ENCODE peak calls at places on chromosomes 6 and 20, in five cellular contexts. One of them, this sample, is unnamed.
A peak's percentile ranks its signal among the peaks of the same experiment; 100 is the strongest.

GRCh38 chr20:44780226-44780625 is 30.1 kb downstream of the RIMS4 start:
- DNase-seq in HepG2: peak; percentile 55
- DNase-seq in H1: no peak
- DNase-seq in GM12878: no peak
- DNase-seq in K562: peak; percentile 55
- DNase-seq in this sample: peak; percentile 28

GRCh38 chr20:46701556-46701955 is 7.9 kb upstream of the SLC2A10 start:
- DNase-seq in GM12878: no peak
- DNase-seq in K562: no peak
- DNase-seq in HepG2: no peak
- DNase-seq in H1: no peak
- DNase-seq in this sample: no peak

GRCh38 chr6:43952746-43953145 is 174.5 kb downstream of the MRPL14 start:
- DNase-seq in GM12878: no peak
- DNase-seq in HepG2: peak; percentile 29
- DNase-seq in K562: peak; percentile 64
- DNase-seq in H1: no peak
- DNase-seq in this sample: peak; percentile 12

GRCh38 chr6:106084106-106084963 is 1.8 kb upstream of the PRDM1 start:
- DNase-seq in H1: peak; percentile 53
- DNase-seq in HepG2: peak; percentile 7
- DNase-seq in K562: peak; percentile 33
- DNase-seq in GM12878: peak; percentile 84
- DNase-seq in this sample: peak; percentile 42

GRCh38 chr20:56316483-56316882 is 42.3 kb upstream of the FAM210B start:
- DNase-seq in GM12878: no peak
- DNase-seq in HepG2: no peak
- DNase-seq in K562: no peak
- DNase-seq in H1: no peak
- DNase-seq in this sample: no peak

GRCh38 chr6:104682722-104683643 is 176.7 kb downstream of the HACE1 start:
- DNase-seq in HepG2: peak; percentile 40
- DNase-seq in K562: peak; percentile 82
- DNase-seq in GM12878: no peak
- DNase-seq in H1: peak; percentile 51
- DNase-seq in this sample: peak; percentile 66

GRCh38 chr6:134480593-134480992 is 162.7 kb upstream of the SGK1 start:
- DNase-seq in HepG2: no peak
- DNase-seq in H1: no peak
- DNase-seq in K562: no peak
- DNase-seq in GM12878: no peak
- DNase-seq in this sample: no peak

GRCh38 chr6:21238208-21238607 is 355.3 kb upstream of the SOX4 start:
- DNase-seq in GM12878: no peak
- DNase-seq in HepG2: no peak
- DNase-seq in H1: no peak
- DNase-seq in K562: no peak
- DNase-seq in this sample: no peak

GRCh38 chr6:52507557-52508260 is 69.2 kb downstream of the TRAM2 start:
- DNase-seq in H1: no peak
- DNase-seq in HepG2: no peak
- DNase-seq in K562: peak; percentile 62
- DNase-seq in GM12878: no peak
- DNase-seq in this sample: no peak

GRCh38 chr20:57397693-57398108 is 6.5 kb downstream of the RBM38 start:
- DNase-seq in HepG2: no peak
- DNase-seq in GM12878: no peak
- DNase-seq in H1: no peak
- DNase-seq in K562: no peak
- DNase-seq in this sample: no peak

GRCh38 chr20:4006640-4007039 is 8.7 kb downstream of the RNF24 start:
- DNase-seq in H1: no peak
- DNase-seq in K562: no peak
- DNase-seq in GM12878: no peak
- DNase-seq in HepG2: no peak
- DNase-seq in this sample: no peak

GRCh38 chr6:138605958-138606357 is 106.7 kb upstream of the NHSL1 start:
- DNase-seq in K562: no peak
- DNase-seq in GM12878: no peak
- DNase-seq in HepG2: no peak
- DNase-seq in H1: no peak
- DNase-seq in this sample: no peak

GRCh38 chr6:57268294-57268640 is 46.2 kb upstream of the RAB23 start:
- DNase-seq in HepG2: no peak
- DNase-seq in K562: no peak
- DNase-seq in H1: no peak
- DNase-seq in GM12878: no peak
- DNase-seq in this sample: no peak

GRCh38 chr6:99187429-99187828 is 162.0 kb downstream of the FAXC start:
- DNase-seq in H1: no peak
- DNase-seq in K562: no peak
- DNase-seq in GM12878: no peak
- DNase-seq in HepG2: no peak
- DNase-seq in this sample: no peak

GRCh38 chr6:12060780-12061619 is 48.9 kb downstream of the HIVEP1 start:
- DNase-seq in HepG2: no peak
- DNase-seq in H1: peak; percentile 46
- DNase-seq in K562: peak; percentile 50
- DNase-seq in GM12878: peak; percentile 87
- DNase-seq in this sample: peak; percentile 74

GRCh38 chr6:43776799-43777776 is 7.1 kb downstream of the VEGFA start:
- DNase-seq in GM12878: no peak
- DNase-seq in HepG2: no peak
- DNase-seq in H1: no peak
- DNase-seq in K562: no peak
- DNase-seq in this sample: no peak

GRCh38 chr6:18245642-18246041 is 18.7 kb downstream of the DEK start:
- DNase-seq in GM12878: no peak
- DNase-seq in K562: no peak
- DNase-seq in HepG2: no peak
- DNase-seq in H1: no peak
- DNase-seq in this sample: no peak

GRCh38 chr6:89352329-89353117 is at the start of gene UBE2J1:
- DNase-seq in GM12878: no peak
- DNase-seq in HepG2: peak; percentile 80
- DNase-seq in K562: peak; percentile 82
- DNase-seq in H1: no peak
- DNase-seq in this sample: peak; percentile 48

GRCh38 chr6:19719691-19720127 is 117.5 kb upstream of the ID4 start:
- DNase-seq in H1: no peak
- DNase-seq in HepG2: no peak
- DNase-seq in K562: no peak
- DNase-seq in GM12878: no peak
- DNase-seq in this sample: no peak

GRCh38 chr6:100344761-100345160 is 120.0 kb downstream of the SIM1 start:
- DNase-seq in HepG2: no peak
- DNase-seq in GM12878: no peak
- DNase-seq in H1: no peak
- DNase-seq in K562: no peak
- DNase-seq in this sample: no peak

DNA sequence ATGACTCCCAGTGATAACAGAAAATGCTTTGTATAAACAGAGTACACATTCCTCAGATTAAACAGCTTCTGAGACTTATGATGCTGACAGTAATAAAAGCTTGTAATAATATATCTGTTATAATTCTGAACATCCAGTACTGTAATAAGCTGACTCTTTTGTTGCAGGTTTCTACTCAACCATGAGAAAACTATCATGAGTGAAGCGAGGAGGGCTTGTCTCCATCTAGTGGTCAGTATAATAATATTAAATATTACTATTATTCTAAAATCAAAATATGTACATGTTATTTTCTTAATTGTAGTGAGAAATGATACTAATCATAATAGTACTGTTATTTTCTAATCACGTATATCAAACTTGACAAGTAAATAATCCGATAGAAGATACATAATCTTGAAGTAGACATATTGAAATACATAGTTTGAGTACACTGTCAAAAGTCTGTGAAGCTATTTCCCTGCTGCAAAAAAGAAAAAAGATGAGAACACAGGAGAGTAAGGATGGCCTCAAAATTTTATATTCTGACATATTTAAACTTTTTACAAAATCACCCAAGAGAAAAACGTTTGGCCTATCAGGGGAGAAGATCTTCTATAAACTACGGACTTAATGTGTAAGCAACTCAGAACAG is 183.1 kb downstream of the MOXD1 start:
- DNase-seq in HepG2: peak; percentile 25
- DNase-seq in GM12878: no peak
- DNase-seq in H1: no peak
- DNase-seq in K562: no peak
- DNase-seq in this sample: no peak
- TF ChIP-seq KDM1A in HepG2: no peak
- TF ChIP-seq KDM1A in GM12878: no peak
- TF ChIP-seq KDM1A in H1: no peak
- TF ChIP-seq KDM1A in K562: no peak
- TF ChIP-seq KDM1A in this sample: no peak

GRCh38 chr20:8935878-8936277 is 133.0 kb upstream of the PLCB4 start:
- DNase-seq in HepG2: no peak
- DNase-seq in GM12878: no peak
- DNase-seq in H1: no peak
- DNase-seq in K562: no peak
- DNase-seq in this sample: no peak

GRCh38 chr20:8934362-8934761 is 134.5 kb upstream of the PLCB4 start:
- DNase-seq in H1: no peak
- DNase-seq in HepG2: no peak
- DNase-seq in K562: no peak
- DNase-seq in GM12878: no peak
- DNase-seq in this sample: no peak

GRCh38 chr20:8930691-8931090 is 138.2 kb upstream of the PLCB4 start:
- DNase-seq in K562: no peak
- DNase-seq in GM12878: no peak
- DNase-seq in H1: no peak
- DNase-seq in HepG2: no peak
- DNase-seq in this sample: no peak

GRCh38 chr20:8933391-8933807 is 135.5 kb upstream of the PLCB4 start:
- DNase-seq in HepG2: no peak
- DNase-seq in K562: no peak
- DNase-seq in H1: no peak
- DNase-seq in GM12878: no peak
- DNase-seq in this sample: no peak

DNA sequence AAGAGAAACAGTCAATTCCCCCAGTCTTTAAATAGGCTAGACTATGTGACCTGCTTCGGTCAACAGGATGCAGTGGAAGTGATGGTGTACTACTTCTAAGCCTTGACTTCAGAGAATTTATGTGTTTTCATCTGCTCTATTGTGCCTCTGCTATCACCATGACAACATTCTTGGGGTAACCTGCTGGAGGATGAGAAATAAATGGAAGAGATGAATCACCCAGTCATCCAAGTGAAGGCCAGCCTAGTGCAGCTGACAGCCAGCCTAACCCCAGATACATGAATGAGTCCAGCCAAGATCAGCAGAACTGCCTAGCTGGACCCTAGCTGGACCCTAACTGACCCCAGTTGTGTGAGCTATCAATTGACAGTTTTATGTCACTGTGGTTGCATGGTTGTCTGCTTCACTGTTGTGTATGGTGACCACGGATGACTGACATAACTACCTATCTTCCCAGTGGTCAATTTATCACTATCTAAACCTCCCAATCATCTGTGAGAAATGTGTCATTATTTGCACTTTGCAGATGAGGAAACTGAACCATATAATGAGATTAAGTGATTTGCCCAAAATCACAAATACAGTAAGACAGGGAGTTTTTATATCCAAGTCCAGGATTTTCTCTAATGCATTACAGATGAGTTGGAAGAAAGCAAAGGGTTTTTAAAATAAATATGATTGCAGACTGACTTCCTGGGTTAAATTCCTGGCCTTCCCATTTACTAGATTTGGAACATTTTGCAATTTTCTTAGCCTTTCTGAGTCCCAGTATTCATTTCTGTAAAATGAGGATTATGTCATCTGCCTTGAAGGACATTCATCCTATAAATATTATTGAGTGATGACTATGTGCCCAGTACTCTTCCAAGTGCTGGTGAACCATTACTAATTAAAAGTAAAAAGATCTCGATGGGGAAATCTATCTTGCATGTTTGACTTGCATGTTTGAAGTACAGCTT is 136.4 kb upstream of the PLCB4 start:
- DNase-seq in K562: no peak
- DNase-seq in GM12878: no peak
- DNase-seq in H1: no peak
- DNase-seq in HepG2: no peak
- DNase-seq in this sample: peak; percentile 42
- TF ChIP-seq KDM1A in K562: no peak
- TF ChIP-seq KDM1A in GM12878: no peak
- TF ChIP-seq KDM1A in H1: no peak
- TF ChIP-seq KDM1A in HepG2: no peak
- TF ChIP-seq KDM1A in this sample: no peak

DNA sequence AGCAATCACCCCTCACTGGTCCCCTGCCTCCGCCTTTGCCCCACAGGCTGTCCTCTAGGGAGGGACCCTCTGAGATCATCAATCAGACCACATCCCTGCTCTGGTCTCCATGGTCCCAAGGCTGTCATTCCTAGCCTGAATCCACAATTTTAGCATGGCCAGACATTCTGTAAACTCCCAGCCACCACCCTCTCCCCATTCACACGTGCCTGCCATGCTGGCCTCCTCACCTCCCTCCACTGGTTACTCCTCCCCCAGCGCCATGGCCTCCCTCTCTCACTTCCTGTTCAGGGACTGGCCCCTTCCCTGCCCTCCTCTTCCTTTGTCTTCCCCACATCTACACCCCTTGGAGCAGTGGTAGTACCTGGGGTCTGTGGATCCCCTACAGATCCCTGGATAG is 150.7 kb upstream of the MLN start:
- DNase-seq in HepG2: no peak
- DNase-seq in K562: no peak
- DNase-seq in GM12878: no peak
- DNase-seq in H1: no peak
- DNase-seq in this sample: no peak
- TF ChIP-seq KDM1A in HepG2: no peak
- TF ChIP-seq KDM1A in K562: no peak
- TF ChIP-seq KDM1A in GM12878: no peak
- TF ChIP-seq KDM1A in H1: no peak
- TF ChIP-seq KDM1A in this sample: no peak

GRCh38 chr6:159590794-159591193 is 102.2 kb downstream of the SOD2 start:
- DNase-seq in H1: no peak
- DNase-seq in K562: no peak
- DNase-seq in HepG2: no peak
- DNase-seq in GM12878: no peak
- DNase-seq in this sample: no peak

GRCh38 chr6:159594106-159594749 is 98.8 kb downstream of the SOD2 start:
- DNase-seq in H1: no peak
- DNase-seq in GM12878: no peak
- DNase-seq in K562: no peak
- DNase-seq in HepG2: no peak
- DNase-seq in this sample: no peak

GRCh38 chr6:159594750-159595117 is 98.3 kb downstream of the SOD2 start:
- DNase-seq in H1: no peak
- DNase-seq in GM12878: no peak
- DNase-seq in HepG2: peak; percentile 8
- DNase-seq in K562: no peak
- DNase-seq in this sample: peak; percentile 9

DNA sequence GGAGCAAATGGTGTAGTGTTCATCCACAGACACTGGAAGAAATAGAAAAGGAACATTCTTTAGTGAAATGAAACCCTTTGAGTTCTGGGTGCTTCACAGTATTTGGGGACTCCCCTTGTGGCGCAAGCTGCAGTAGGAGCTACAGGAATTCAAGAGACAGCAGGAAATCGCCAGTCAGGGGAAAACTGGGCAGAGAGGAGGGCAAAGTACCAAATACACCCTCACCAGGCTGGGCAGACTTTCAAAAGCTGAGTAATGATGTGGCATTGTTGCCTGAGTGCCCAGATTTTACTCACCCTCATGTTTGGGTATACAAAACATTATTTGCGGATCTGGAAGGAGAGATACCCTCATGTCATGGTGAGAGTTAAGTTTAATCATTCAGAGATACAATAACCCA is 97.9 kb downstream of the SOD2 start:
- DNase-seq in K562: no peak
- DNase-seq in GM12878: no peak
- DNase-seq in HepG2: no peak
- DNase-seq in H1: no peak
- DNase-seq in this sample: peak; percentile 52
- TF ChIP-seq KDM1A in K562: no peak
- TF ChIP-seq KDM1A in GM12878: no peak
- TF ChIP-seq KDM1A in HepG2: no peak
- TF ChIP-seq KDM1A in H1: no peak
- TF ChIP-seq KDM1A in this sample: no peak

This sample was measured in A549.